ENCODE peak calls at places on chromosomes 5 and 9, in six cellular contexts. L is K562, A is GM23338, T is AG10803, C is BE2C, Y is GM12865. G is an unnamed sample.

GRCh38 chr5:56409331-56410190 is 176.4 kb upstream of the ANKRD55 start:
- DNase-seq in L (no peak), T (peak), A (no peak), Y (no peak), C (peak), G (no peak)

GRCh38 chr9:6855860-6856259 is 98.1 kb downstream of the KDM4C start:
- DNase-seq in C (no peak), A (no peak), Y (no peak), T (no peak), L (no peak), G (no peak)

GRCh38 chr5:141298376-141298775 is 5.5 kb downstream of the SLC25A2 start:
- DNase-seq in T (no peak), C (peak), Y (no peak), A (no peak), L (peak), G (no peak)

GRCh38 chr9:105333811-105334210 is 89.4 kb downstream of the SLC44A1 start:
- DNase-seq in L (no peak), C (no peak), Y (no peak), A (no peak), T (peak), G (no peak)

GRCh38 chr9:132927704-132928103 is 16.7 kb downstream of the TSC1 start:
- DNase-seq in C (no peak), T (no peak), L (no peak), Y (no peak), A (no peak), G (no peak)

GRCh38 chr5:177233206-177233605 is 70.3 kb downstream of the RAB24 start:
- DNase-seq in Y (no peak), L (no peak), C (no peak), A (no peak), T (peak), G (no peak)

GRCh38 chr9:95075700-95076099 is 241.8 kb downstream of the FANCC start:
- DNase-seq in A (no peak), L (no peak), C (no peak), T (no peak), Y (no peak), G (no peak)

GRCh38 chr9:131732061-131732526 is 7.8 kb downstream of the RAPGEF1 start:
- DNase-seq in A (no peak), C (no peak), L (no peak), T (peak), Y (peak), G (no peak)

GRCh38 chr5:1463326-1464095 is 18.3 kb upstream of the SLC6A3 start:
- DNase-seq in T (no peak), L (no peak), C (peak), Y (no peak), A (no peak), G (no peak)

GRCh38 chr5:149012350-149012749 is 50.5 kb downstream of the SH3TC2 start:
- DNase-seq in Y (no peak), C (no peak), L (no peak), A (peak), T (no peak), G (no peak)

GRCh38 chr5:120788481-120788880 is 324.4 kb downstream of the PRR16 start:
- DNase-seq in A (no peak), Y (no peak), C (no peak), L (no peak), T (no peak), G (no peak)
- TF ChIP-seq CTCF in A (no peak), Y (no peak), C (no peak), L (no peak), T (no peak), G (no peak)

DNA sequence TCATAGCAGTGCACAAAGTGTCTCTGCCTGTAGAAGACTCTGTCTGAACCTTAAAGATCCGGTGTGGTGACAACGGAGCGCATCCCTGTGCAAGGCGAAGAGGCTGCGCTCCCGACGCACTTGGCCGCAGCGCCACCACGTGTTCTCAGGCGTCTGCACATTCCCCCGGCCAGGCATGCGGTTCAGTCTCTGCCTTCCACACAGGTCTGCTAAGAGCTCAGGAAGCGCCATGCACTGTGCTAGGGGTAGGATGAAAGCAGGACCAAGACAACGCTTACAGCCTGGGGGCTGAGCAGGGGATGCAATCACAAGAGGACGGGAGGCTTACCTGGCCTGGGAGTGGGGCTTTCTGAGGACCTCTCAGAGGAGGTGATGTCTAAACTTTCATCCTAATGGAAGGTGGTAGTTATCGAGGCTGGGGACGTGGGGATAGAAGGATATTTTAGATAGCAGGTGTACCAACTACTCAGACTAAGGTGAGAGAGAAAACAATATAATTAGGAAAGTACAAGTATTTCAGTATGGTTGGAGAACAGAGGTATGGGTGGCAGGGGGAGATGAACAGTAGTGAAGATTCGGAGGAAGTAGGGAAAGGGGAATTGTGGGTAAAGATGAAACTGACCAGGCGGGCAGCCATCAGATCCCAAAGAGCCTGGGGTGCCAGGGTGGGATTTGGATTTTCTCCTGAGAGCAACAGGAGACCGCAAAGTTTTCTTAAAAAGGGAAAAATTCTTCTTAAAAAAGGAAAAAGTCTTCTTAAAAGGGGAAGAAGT is 13.3 kb downstream of the CAPSL start:
- DNase-seq in T (peak), C (peak), L (peak), Y (peak), A (peak), G (peak)
- TF ChIP-seq CTCF in T (peak), C (peak), L (peak), Y (peak), A (peak), G (peak)

GRCh38 chr5:174419523-174420132 is 304.8 kb upstream of the MSX2 start:
- DNase-seq in Y (peak), T (peak), L (peak), C (peak), A (peak), G (peak)
- TF ChIP-seq CTCF in Y (peak), T (peak), L (peak), C (peak), A (peak), G (peak)

GRCh38 chr9:128552153-128552743 is at the start of gene SPTAN1:
- DNase-seq in A (peak), C (peak), T (peak), L (peak), Y (peak), G (peak)

GRCh38 chr9:128552744-128553221 is 396 bp downstream of the SPTAN1 start:
- DNase-seq in T (peak), Y (peak), A (peak), C (peak), L (peak), G (peak)

GRCh38 chr9:128550226-128550625 is 2.2 kb upstream of the SPTAN1 start:
- DNase-seq in A (no peak), Y (no peak), C (no peak), T (no peak), L (no peak), G (no peak)

GRCh38 chr9:128550770-128551651 is 1.4 kb upstream of the SPTAN1 start:
- DNase-seq in Y (no peak), A (peak), L (no peak), C (no peak), T (peak), G (peak)

GRCh38 chr9:128551652-128552152 is 685 bp upstream of the SPTAN1 start:
- DNase-seq in L (no peak), Y (no peak), A (no peak), T (no peak), C (no peak), G (no peak)
- TF ChIP-seq CTCF in L (no peak), Y (no peak), A (no peak), T (no peak), C (no peak), G (no peak)

GRCh38 chr9:14525840-14526239 is 167.4 kb downstream of the ZDHHC21 start:
- DNase-seq in Y (no peak), A (no peak), C (no peak), T (no peak), L (no peak), G (no peak)

GRCh38 chr9:14524881-14525515 is 168.2 kb downstream of the ZDHHC21 start:
- DNase-seq in C (no peak), T (no peak), L (no peak), Y (no peak), A (no peak), G (no peak)

GRCh38 chr9:14529047-14529446 is 164.2 kb downstream of the ZDHHC21 start:
- DNase-seq in T (no peak), A (no peak), C (no peak), L (no peak), Y (no peak), G (no peak)

GRCh38 chr9:14523545-14523944 is 169.7 kb downstream of the ZDHHC21 start:
- DNase-seq in Y (no peak), L (no peak), C (no peak), A (no peak), T (no peak), G (no peak)

GRCh38 chr9:14526504-14526903 is 166.7 kb downstream of the ZDHHC21 start:
- DNase-seq in L (no peak), C (no peak), A (no peak), Y (no peak), T (no peak), G (no peak)
- TF ChIP-seq CTCF in L (no peak), C (no peak), A (no peak), Y (no peak), T (no peak), G (no peak)

GRCh38 chr9:8855046-8855445 is 1055.5 kb upstream of the DMAC1 start:
- DNase-seq in T (no peak), Y (no peak), A (peak), L (no peak), C (no peak), G (no peak)
- TF ChIP-seq CTCF in T (peak), Y (no peak), A (peak), L (no peak), C (peak), G (peak)

GRCh38 chr9:93536874-93537273 is 39.5 kb upstream of the PHF2 start:
- DNase-seq in A (peak), Y (no peak), C (no peak), L (no peak), T (no peak), G (no peak)

GRCh38 chr9:93533863-93534262 is 42.5 kb upstream of the PHF2 start:
- DNase-seq in A (peak), L (no peak), Y (no peak), C (no peak), T (no peak), G (no peak)

GRCh38 chr9:93532121-93532520 is 44.3 kb upstream of the PHF2 start:
- DNase-seq in Y (no peak), C (no peak), A (no peak), L (no peak), T (no peak), G (no peak)

GRCh38 chr9:93536167-93536566 is 40.2 kb upstream of the PHF2 start:
- DNase-seq in Y (no peak), T (no peak), L (no peak), C (no peak), A (no peak), G (peak)

GRCh38 chr9:93531374-93531773 is 45.0 kb upstream of the PHF2 start:
- DNase-seq in L (no peak), Y (no peak), T (no peak), C (no peak), A (peak), G (no peak)
- TF ChIP-seq CTCF in L (no peak), Y (no peak), T (no peak), C (peak), A (peak), G (no peak)